ENCODE peak calls at places on chromosomes 2 and 18, in six cellular contexts. L, S, W, Z, E and D are unnamed samples.

GRCh38 chr2:17311104-17311619 is 207.1 kb downstream of the RAD51AP2 start:
- DNase-seq in L (no peak), S (no peak), W (no peak), Z (no peak), E (no peak), D (no peak)

GRCh38 chr2:216632952-216633615 is at the start of gene IGFBP2:
- DNase-seq in L (peak), S (peak), W (peak), Z (peak), E (peak), D (peak)

GRCh38 chr2:202290316-202290715 is 24.8 kb downstream of the NOP58 start:
- DNase-seq in L (no peak), S (no peak), W (no peak), Z (no peak), E (no peak), D (no peak)

GRCh38 chr2:206531996-206532543 is 88.7 kb downstream of the ADAM23 start:
- DNase-seq in L (peak), S (no peak), W (no peak), Z (no peak), E (peak), D (no peak)

GRCh38 chr2:234770715-234771141 is 181.1 kb upstream of the SH3BP4 start:
- DNase-seq in L (no peak), S (no peak), W (no peak), Z (no peak), E (no peak), D (no peak)

GRCh38 chr2:39719317-39719716 is 53.6 kb downstream of the TMEM178A start:
- DNase-seq in L (no peak), S (no peak), W (no peak), Z (no peak), E (no peak), D (no peak)

GRCh38 chr18:60053747-60054304 is 154.0 kb downstream of the PMAIP1 start:
- DNase-seq in L (no peak), S (no peak), W (no peak), Z (no peak), E (peak), D (no peak)

GRCh38 chr2:275457-275856 is 10.7 kb downstream of the ACP1 start:
- DNase-seq in L (no peak), S (no peak), W (no peak), Z (peak), E (no peak), D (peak)

GRCh38 chr2:227204452-227204851 is 40.0 kb downstream of the COL4A3 start:
- DNase-seq in L (no peak), S (no peak), W (no peak), Z (no peak), E (no peak), D (no peak)

GRCh38 chr2:61134141-61134540 is 27.8 kb upstream of the C2orf74 start:
- DNase-seq in L (no peak), S (no peak), W (no peak), Z (no peak), E (no peak), D (no peak)

GRCh38 chr2:179098080-179098689 is 48.2 kb upstream of the CCDC141 start:
- DNase-seq in L (no peak), S (no peak), W (no peak), Z (no peak), E (no peak), D (no peak)

GRCh38 chr2:107064750-107065149 is 178.8 kb upstream of the ST6GAL2 start:
- DNase-seq in L (no peak), S (no peak), W (no peak), Z (no peak), E (no peak), D (no peak)

GRCh38 chr2:225437319-225437718 is 37.8 kb downstream of the NYAP2 start:
- DNase-seq in L (no peak), S (no peak), W (no peak), Z (no peak), E (no peak), D (no peak)

GRCh38 chr18:51540562-51540961 is 343.1 kb upstream of the MEX3C start:
- DNase-seq in L (no peak), S (no peak), W (no peak), Z (no peak), E (no peak), D (no peak)

GRCh38 chr2:174694920-174695319 is 69.4 kb downstream of the CHRNA1 start:
- DNase-seq in L (no peak), S (no peak), W (no peak), Z (no peak), E (no peak), D (no peak)

GRCh38 chr2:174693344-174693743 is 70.9 kb downstream of the CHRNA1 start:
- DNase-seq in L (no peak), S (no peak), W (no peak), Z (no peak), E (no peak), D (no peak)

GRCh38 chr2:174697267-174697666 is 67.0 kb downstream of the CHRNA1 start:
- DNase-seq in L (no peak), S (peak), W (peak), Z (peak), E (peak), D (peak)

GRCh38 chr2:174692256-174692830 is 71.9 kb downstream of the CHRNA1 start:
- DNase-seq in L (no peak), S (no peak), W (no peak), Z (no peak), E (no peak), D (no peak)

GRCh38 chr2:174694196-174694878 is 69.9 kb downstream of the CHRNA1 start:
- DNase-seq in L (no peak), S (no peak), W (no peak), Z (no peak), E (no peak), D (no peak)
- TF ChIP-seq CTCF in L (no peak), S (no peak), W (no peak), Z (no peak), E (no peak), D (no peak)

DNA sequence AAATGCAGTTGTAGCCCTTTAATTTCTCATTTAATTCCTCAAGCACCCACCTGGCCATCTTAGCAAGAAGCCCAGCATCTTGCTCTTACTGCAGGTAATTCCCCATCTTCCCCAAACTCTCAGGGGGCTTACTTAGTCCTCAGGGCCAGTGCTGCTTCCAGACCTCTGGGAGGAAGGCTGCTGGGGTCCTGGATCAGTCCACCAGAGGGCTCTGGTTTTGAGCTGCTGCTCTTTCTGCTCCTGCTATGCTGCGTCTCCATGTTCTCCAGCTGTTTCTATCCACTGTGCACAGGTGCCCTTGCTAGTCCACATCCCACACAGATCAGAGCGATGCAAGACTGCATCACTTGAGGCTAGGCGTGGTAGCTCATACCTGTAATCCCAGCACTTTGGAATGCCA is 34.5 kb upstream of the TMEM87B start:
- DNase-seq in L (no peak), S (no peak), W (no peak), Z (no peak), E (peak), D (no peak)
- TF ChIP-seq CTCF in L (no peak), S (peak), W (no peak), Z (no peak), E (peak), D (no peak)

GRCh38 chr2:236855176-236855865 is 230.4 kb upstream of the COPS8 start:
- DNase-seq in L (no peak), S (no peak), W (no peak), Z (no peak), E (no peak), D (no peak)

GRCh38 chr2:236858661-236859060 is 227.0 kb upstream of the COPS8 start:
- DNase-seq in L (no peak), S (no peak), W (peak), Z (no peak), E (no peak), D (no peak)

GRCh38 chr2:236857781-236858180 is 227.9 kb upstream of the COPS8 start:
- DNase-seq in L (no peak), S (no peak), W (peak), Z (no peak), E (no peak), D (no peak)

GRCh38 chr2:236856856-236857616 is 228.7 kb upstream of the COPS8 start:
- DNase-seq in L (no peak), S (no peak), W (peak), Z (no peak), E (peak), D (no peak)

GRCh38 chr2:236855866-236856855 is 229.5 kb upstream of the COPS8 start:
- DNase-seq in L (no peak), S (no peak), W (peak), Z (no peak), E (no peak), D (no peak)
- TF ChIP-seq CTCF in L (no peak), S (no peak), W (no peak), Z (no peak), E (no peak), D (no peak)

GRCh38 chr2:44244135-44244871 is 31.0 kb upstream of the SLC3A1 start:
- DNase-seq in L (peak), S (no peak), W (peak), Z (peak), E (peak), D (peak)
- TF ChIP-seq CTCF in L (peak), S (peak), W (peak), Z (peak), E (peak), D (no peak)